ENCODE peak calls at places on chromosomes 11 and 22, in eight cellular contexts. One of them, this sample, is unnamed.
A peak's percentile ranks its signal among the peaks of the same experiment; 100 is the strongest.

GRCh38 chr11:10029386-10030121 is 264.5 kb downstream of the SBF2 start:
- DNase-seq in brain microvascular endothelial cell: no peak
- DNase-seq in GM06990: no peak
- DNase-seq in CD8-positive, alpha-beta T cell: no peak
- DNase-seq in pancreas: no peak
- DNase-seq in lung: no peak
- DNase-seq in astrocyte of the spinal cord: no peak
- DNase-seq in fibroblast of lung: no peak
- DNase-seq in this sample: no peak

GRCh38 chr11:43397251-43397650 is 38.5 kb downstream of the TTC17 start:
- DNase-seq in CD8-positive, alpha-beta T cell: no peak
- DNase-seq in lung: no peak
- DNase-seq in GM06990: no peak
- DNase-seq in astrocyte of the spinal cord: no peak
- DNase-seq in pancreas: no peak
- DNase-seq in fibroblast of lung: no peak
- DNase-seq in brain microvascular endothelial cell: no peak
- DNase-seq in this sample: no peak

GRCh38 chr11:1598816-1599215 is 722 bp upstream of the KRTAP5-2 start:
- DNase-seq in lung: no peak
- DNase-seq in brain microvascular endothelial cell: peak; percentile 14
- DNase-seq in GM06990: no peak
- DNase-seq in CD8-positive, alpha-beta T cell: no peak
- DNase-seq in pancreas: no peak
- DNase-seq in fibroblast of lung: no peak
- DNase-seq in astrocyte of the spinal cord: no peak
- DNase-seq in this sample: no peak

GRCh38 chr22:41920271-41920976 is 5.5 kb upstream of the SHISA8 start:
- DNase-seq in brain microvascular endothelial cell: no peak
- DNase-seq in GM06990: peak; percentile 85
- DNase-seq in fibroblast of lung: no peak
- DNase-seq in CD8-positive, alpha-beta T cell: no peak
- DNase-seq in pancreas: no peak
- DNase-seq in lung: no peak
- DNase-seq in astrocyte of the spinal cord: no peak
- DNase-seq in this sample: no peak

GRCh38 chr11:57885298-57886035 is 123.9 kb downstream of the CTNND1 start:
- DNase-seq in CD8-positive, alpha-beta T cell: no peak
- DNase-seq in brain microvascular endothelial cell: peak; percentile 37
- DNase-seq in lung: no peak
- DNase-seq in fibroblast of lung: no peak
- DNase-seq in pancreas: no peak
- DNase-seq in GM06990: no peak
- DNase-seq in astrocyte of the spinal cord: no peak
- DNase-seq in this sample: no peak

GRCh38 chr11:2641623-2642022 is 58.2 kb downstream of the KCNQ1OT1 start:
- DNase-seq in GM06990: no peak
- DNase-seq in lung: no peak
- DNase-seq in brain microvascular endothelial cell: no peak
- DNase-seq in fibroblast of lung: no peak
- DNase-seq in astrocyte of the spinal cord: no peak
- DNase-seq in pancreas: no peak
- DNase-seq in CD8-positive, alpha-beta T cell: no peak
- DNase-seq in this sample: no peak

GRCh38 chr11:27703453-27703852 is 3.2 kb upstream of the BDNF start:
- DNase-seq in CD8-positive, alpha-beta T cell: no peak
- DNase-seq in astrocyte of the spinal cord: peak; percentile 72
- DNase-seq in brain microvascular endothelial cell: peak; percentile 74
- DNase-seq in fibroblast of lung: peak; percentile 66
- DNase-seq in GM06990: no peak
- DNase-seq in pancreas: no peak
- DNase-seq in lung: no peak
- DNase-seq in this sample: peak; percentile 72

GRCh38 chr11:70036971-70037882 is 40.9 kb upstream of the ANO1 start:
- DNase-seq in lung: no peak
- DNase-seq in pancreas: no peak
- DNase-seq in astrocyte of the spinal cord: no peak
- DNase-seq in GM06990: no peak
- DNase-seq in brain microvascular endothelial cell: no peak
- DNase-seq in fibroblast of lung: no peak
- DNase-seq in CD8-positive, alpha-beta T cell: no peak
- DNase-seq in this sample: no peak

GRCh38 chr22:50267591-50268390 is 2.4 kb downstream of the MAPK11 start:
- DNase-seq in CD8-positive, alpha-beta T cell: no peak
- DNase-seq in pancreas: peak; percentile 74
- DNase-seq in brain microvascular endothelial cell: no peak
- DNase-seq in fibroblast of lung: peak; percentile 41
- DNase-seq in lung: peak; percentile 63
- DNase-seq in GM06990: peak; percentile 55
- DNase-seq in astrocyte of the spinal cord: peak; percentile 38
- DNase-seq in this sample: no peak

GRCh38 chr11:44427432-44427831 is 117.5 kb upstream of the ALX4 start:
- DNase-seq in fibroblast of lung: no peak
- DNase-seq in pancreas: no peak
- DNase-seq in astrocyte of the spinal cord: no peak
- DNase-seq in GM06990: no peak
- DNase-seq in CD8-positive, alpha-beta T cell: no peak
- DNase-seq in lung: no peak
- DNase-seq in brain microvascular endothelial cell: no peak
- DNase-seq in this sample: no peak

GRCh38 chr22:31977141-31977781 is 32.9 kb downstream of the YWHAH start:
- DNase-seq in lung: peak; percentile 77
- DNase-seq in CD8-positive, alpha-beta T cell: peak; percentile 55
- DNase-seq in fibroblast of lung: peak; percentile 67
- DNase-seq in GM06990: peak; percentile 29
- DNase-seq in astrocyte of the spinal cord: peak; percentile 66
- DNase-seq in brain microvascular endothelial cell: peak; percentile 66
- DNase-seq in pancreas: peak; percentile 62
- DNase-seq in this sample: no peak

GRCh38 chr11:61769946-61770683 is 17.7 kb downstream of the MYRF start:
- DNase-seq in CD8-positive, alpha-beta T cell: no peak
- DNase-seq in astrocyte of the spinal cord: no peak
- DNase-seq in fibroblast of lung: no peak
- DNase-seq in lung: no peak
- DNase-seq in GM06990: no peak
- DNase-seq in pancreas: no peak
- DNase-seq in brain microvascular endothelial cell: no peak
- DNase-seq in this sample: no peak

GRCh38 chr11:75625970-75626691 is 42.7 kb downstream of the MAP6 start:
- DNase-seq in fibroblast of lung: peak; percentile 90
- DNase-seq in GM06990: no peak
- DNase-seq in pancreas: no peak
- DNase-seq in brain microvascular endothelial cell: peak; percentile 85
- DNase-seq in lung: peak; percentile 72
- DNase-seq in astrocyte of the spinal cord: peak; percentile 85
- DNase-seq in CD8-positive, alpha-beta T cell: no peak
- DNase-seq in this sample: peak; percentile 44

GRCh38 chr22:20256562-20257473 is 11.3 kb downstream of the RTN4R start:
- DNase-seq in fibroblast of lung: no peak
- DNase-seq in CD8-positive, alpha-beta T cell: no peak
- DNase-seq in lung: no peak
- DNase-seq in GM06990: no peak
- DNase-seq in pancreas: no peak
- DNase-seq in astrocyte of the spinal cord: no peak
- DNase-seq in brain microvascular endothelial cell: no peak
- DNase-seq in this sample: no peak

GRCh38 chr11:13011366-13012036 is 2.4 kb downstream of the RASSF10 start:
- DNase-seq in astrocyte of the spinal cord: no peak
- DNase-seq in fibroblast of lung: no peak
- DNase-seq in GM06990: no peak
- DNase-seq in brain microvascular endothelial cell: no peak
- DNase-seq in lung: no peak
- DNase-seq in CD8-positive, alpha-beta T cell: no peak
- DNase-seq in pancreas: no peak
- DNase-seq in this sample: no peak

GRCh38 chr11:125123194-125123946 is 11.9 kb upstream of the TMEM218 start:
- DNase-seq in pancreas: no peak
- DNase-seq in fibroblast of lung: no peak
- DNase-seq in astrocyte of the spinal cord: no peak
- DNase-seq in CD8-positive, alpha-beta T cell: no peak
- DNase-seq in GM06990: no peak
- DNase-seq in brain microvascular endothelial cell: no peak
- DNase-seq in lung: no peak
- DNase-seq in this sample: no peak
- H3K4me3 ChIP-seq in pancreas: no peak overlapping the region
- H3K4me3 ChIP-seq in fibroblast of lung: no peak overlapping the region
- H3K4me3 ChIP-seq in astrocyte of the spinal cord: no peak overlapping the region
- H3K4me3 ChIP-seq in CD8-positive, alpha-beta T cell: no peak overlapping the region
- H3K4me3 ChIP-seq in GM06990: no peak overlapping the region
- H3K4me3 ChIP-seq in brain microvascular endothelial cell: no peak overlapping the region
- H3K4me3 ChIP-seq in lung: no peak overlapping the region
- H3K4me3 ChIP-seq in this sample: no peak overlapping the region

DNA sequence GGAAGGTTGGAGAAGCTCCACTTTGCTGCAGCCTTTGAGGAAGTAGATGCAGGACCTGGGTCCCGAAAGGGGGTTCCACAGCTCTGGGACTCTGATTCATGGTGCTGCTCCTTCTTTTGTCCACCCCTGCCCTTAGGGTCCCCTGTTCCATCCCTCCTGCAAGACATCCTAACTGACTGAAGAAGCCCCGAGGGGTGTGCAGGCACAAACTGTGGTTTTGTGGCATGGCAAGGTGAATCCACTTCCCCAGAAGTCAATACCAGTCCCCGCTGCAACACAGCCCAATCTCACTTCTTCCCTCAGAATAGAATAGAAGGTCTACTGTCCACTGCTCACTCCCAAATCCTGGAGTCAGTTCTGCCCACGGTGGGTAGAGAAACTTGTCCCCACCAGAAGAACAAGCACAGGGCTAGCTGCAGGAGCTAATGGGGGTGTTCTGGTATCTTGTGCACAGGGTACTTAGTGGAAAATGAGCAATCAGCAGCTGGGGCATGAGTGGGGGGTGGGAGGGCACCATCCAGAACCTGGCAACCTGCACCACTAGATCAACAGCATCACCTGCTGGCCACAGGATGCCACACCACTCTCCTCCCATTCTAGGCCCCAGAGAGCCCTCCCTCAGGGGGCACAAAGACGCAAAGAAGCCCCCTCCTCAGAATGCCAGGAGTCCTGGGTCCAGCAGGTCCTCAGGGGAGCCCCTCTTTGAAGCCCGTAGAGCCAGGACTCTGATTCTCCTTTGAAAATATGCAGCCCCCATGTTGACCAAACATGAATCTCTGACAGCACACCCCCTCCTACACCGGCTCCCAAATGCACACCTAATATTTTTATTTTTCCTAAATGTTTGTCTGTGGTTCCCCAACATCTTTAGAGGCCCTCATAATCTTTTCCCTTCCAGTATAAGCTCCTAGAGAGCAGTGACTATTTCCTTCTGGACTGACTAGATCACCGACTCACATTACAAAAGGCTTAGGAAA is 14.1 kb downstream of the SPATA19 start:
- DNase-seq in fibroblast of lung: no peak
- DNase-seq in brain microvascular endothelial cell: no peak
- DNase-seq in pancreas: no peak
- DNase-seq in CD8-positive, alpha-beta T cell: no peak
- DNase-seq in astrocyte of the spinal cord: no peak
- DNase-seq in lung: no peak
- DNase-seq in GM06990: no peak
- DNase-seq in this sample: no peak
- TF ChIP-seq CTCF in fibroblast of lung: no peak
- TF ChIP-seq CTCF in brain microvascular endothelial cell: peak; percentile 16
- TF ChIP-seq CTCF in pancreas: no peak
- TF ChIP-seq CTCF in CD8-positive, alpha-beta T cell: no peak
- TF ChIP-seq CTCF in astrocyte of the spinal cord: no peak
- TF ChIP-seq CTCF in lung: no peak
- TF ChIP-seq CTCF in GM06990: peak; percentile 57
- TF ChIP-seq CTCF in this sample: no peak

GRCh38 chr11:128549256-128549944 is 38.0 kb downstream of the ETS1 start:
- DNase-seq in fibroblast of lung: peak; percentile 81
- DNase-seq in brain microvascular endothelial cell: peak; percentile 11
- DNase-seq in CD8-positive, alpha-beta T cell: no peak
- DNase-seq in astrocyte of the spinal cord: peak; percentile 22
- DNase-seq in GM06990: no peak
- DNase-seq in pancreas: peak; percentile 30
- DNase-seq in lung: no peak
- DNase-seq in this sample: no peak

GRCh38 chr11:128550261-128550821 is 37.0 kb downstream of the ETS1 start:
- DNase-seq in astrocyte of the spinal cord: no peak
- DNase-seq in brain microvascular endothelial cell: no peak
- DNase-seq in lung: no peak
- DNase-seq in fibroblast of lung: no peak
- DNase-seq in GM06990: no peak
- DNase-seq in pancreas: no peak
- DNase-seq in CD8-positive, alpha-beta T cell: no peak
- DNase-seq in this sample: no peak

GRCh38 chr11:128550967-128551522 is 36.3 kb downstream of the ETS1 start:
- DNase-seq in lung: no peak
- DNase-seq in astrocyte of the spinal cord: no peak
- DNase-seq in pancreas: no peak
- DNase-seq in fibroblast of lung: no peak
- DNase-seq in CD8-positive, alpha-beta T cell: no peak
- DNase-seq in GM06990: no peak
- DNase-seq in brain microvascular endothelial cell: no peak
- DNase-seq in this sample: no peak

GRCh38 chr11:128547946-128548654 is 39.3 kb downstream of the ETS1 start:
- DNase-seq in pancreas: no peak
- DNase-seq in GM06990: no peak
- DNase-seq in lung: no peak
- DNase-seq in brain microvascular endothelial cell: no peak
- DNase-seq in fibroblast of lung: no peak
- DNase-seq in CD8-positive, alpha-beta T cell: no peak
- DNase-seq in astrocyte of the spinal cord: no peak
- DNase-seq in this sample: no peak

GRCh38 chr11:128548655-128549255 is 38.6 kb downstream of the ETS1 start:
- DNase-seq in fibroblast of lung: peak; percentile 80
- DNase-seq in lung: peak; percentile 50
- DNase-seq in astrocyte of the spinal cord: no peak
- DNase-seq in CD8-positive, alpha-beta T cell: no peak
- DNase-seq in pancreas: peak; percentile 24
- DNase-seq in brain microvascular endothelial cell: no peak
- DNase-seq in GM06990: peak; percentile 63
- DNase-seq in this sample: no peak
- H3K4me3 ChIP-seq in fibroblast of lung: peak overlapping the region; percentile 26
- H3K4me3 ChIP-seq in lung: peak overlapping the region; percentile 2
- H3K4me3 ChIP-seq in astrocyte of the spinal cord: peak overlapping the region; percentile 39
- H3K4me3 ChIP-seq in CD8-positive, alpha-beta T cell: peak overlapping the region; percentile 40
- H3K4me3 ChIP-seq in pancreas: peak overlapping the region; percentile 18
- H3K4me3 ChIP-seq in brain microvascular endothelial cell: peak overlapping the region; percentile 51
- H3K4me3 ChIP-seq in GM06990: peak overlapping the region; percentile 55
- H3K4me3 ChIP-seq in this sample: peak overlapping the region; percentile 39

DNA sequence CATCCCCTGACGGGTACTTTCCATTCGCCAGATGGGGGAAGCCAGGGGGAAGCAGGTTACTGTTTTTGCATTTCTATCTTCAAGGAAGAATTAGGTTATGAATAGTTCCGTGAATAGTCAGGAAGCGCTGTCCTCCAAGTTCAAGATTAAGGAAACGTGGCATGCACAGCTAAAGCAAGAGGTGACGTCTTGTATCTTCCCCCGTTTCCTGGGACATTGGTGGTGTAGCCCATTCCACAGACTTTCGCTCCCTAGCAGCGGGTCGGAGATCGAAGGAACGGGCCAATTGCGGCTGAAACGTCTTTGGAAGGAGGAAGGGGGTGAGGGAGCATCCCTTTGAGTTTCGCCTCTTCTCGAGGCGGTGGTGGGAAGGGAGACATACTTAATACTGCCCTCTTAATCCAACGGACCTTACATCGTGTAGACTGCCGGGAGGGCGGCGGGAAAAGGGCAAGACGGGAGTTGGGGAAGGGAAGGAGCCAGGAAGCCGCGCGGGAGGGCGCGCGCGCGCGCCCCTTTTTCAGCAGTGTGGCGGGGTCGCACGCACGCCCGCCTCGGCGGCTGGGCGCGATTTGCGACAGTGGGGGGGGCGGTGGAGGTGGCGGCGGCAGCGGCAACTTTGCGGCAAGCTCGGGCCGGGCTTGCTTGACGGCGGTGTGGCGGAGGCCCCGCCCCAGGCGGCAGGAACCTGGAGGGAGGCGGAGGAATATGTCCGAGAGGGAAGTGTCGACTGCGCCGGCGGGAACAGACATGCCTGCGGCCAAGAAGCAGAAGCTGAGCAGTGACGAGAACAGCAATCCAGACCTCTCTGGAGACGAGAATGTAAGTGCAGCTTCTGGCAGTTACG is at the start of gene EED:
- DNase-seq in GM06990: peak; percentile 98
- DNase-seq in pancreas: peak; percentile 94
- DNase-seq in astrocyte of the spinal cord: peak; percentile 97
- DNase-seq in CD8-positive, alpha-beta T cell: peak; percentile 88
- DNase-seq in lung: peak; percentile 96
- DNase-seq in brain microvascular endothelial cell: peak; percentile 93
- DNase-seq in fibroblast of lung: peak; percentile 94
- DNase-seq in this sample: peak; percentile 58
- TF ChIP-seq CTCF in GM06990: no peak
- TF ChIP-seq CTCF in pancreas: no peak
- TF ChIP-seq CTCF in astrocyte of the spinal cord: no peak
- TF ChIP-seq CTCF in CD8-positive, alpha-beta T cell: no peak
- TF ChIP-seq CTCF in lung: no peak
- TF ChIP-seq CTCF in brain microvascular endothelial cell: no peak
- TF ChIP-seq CTCF in fibroblast of lung: no peak
- TF ChIP-seq CTCF in this sample: no peak

This sample was measured in AG04449.